ENCODE peak calls at places on chromosome X, in seven cellular contexts. Z is heart right ventricle, D is gastrocnemius medialis, W is NB4, T is psoas muscle, F is HCT116, Q is IMR-90. S is an unnamed sample.

GRCh38 chrX:23861215-23861896 is 46.4 kb downstream of the APOO start:
- DNase-seq in Z (no peak), D (no peak), W (peak; percentile 27), T (no peak), F (no peak), Q (no peak), S (no peak)

GRCh38 chrX:23662853-23663252 is 4.4 kb upstream of the PRDX4 start:
- DNase-seq in Z (no peak), D (no peak), W (no peak), T (no peak), F (no peak), Q (peak; percentile 86), S (peak; percentile 14)

GRCh38 chrX:10634681-10635161 is 14.3 kb upstream of the MID1 start:
- DNase-seq in Z (no peak), D (no peak), W (no peak), T (no peak), F (peak; percentile 81), Q (peak; percentile 94), S (peak; percentile 72)

GRCh38 chrX:14528629-14529287 is 578 bp upstream of the GLRA2 start:
- DNase-seq in Z (peak; percentile 20), D (no peak), W (peak; percentile 55), T (peak; percentile 11), F (peak; percentile 13), Q (peak; percentile 5), S (peak; percentile 17)

GRCh38 chrX:153966841-153967535 is 4.6 kb downstream of the HCFC1 start:
- DNase-seq in Z (no peak), D (no peak), W (no peak), T (no peak), F (no peak), Q (peak; percentile 43), S (no peak)

GRCh38 chrX:72308566-72309296 is 3.0 kb upstream of the CITED1 start:
- DNase-seq in Z (peak; percentile 48), D (no peak), W (peak; percentile 81), T (peak; percentile 61), F (peak; percentile 34), Q (peak; percentile 50), S (peak; percentile 68)

GRCh38 chrX:18792828-18793227 is 85.4 kb downstream of the PPEF1 start:
- DNase-seq in Z (no peak), D (no peak), W (no peak), T (no peak), F (no peak), Q (no peak), S (no peak)

GRCh38 chrX:154030266-154030665 is 10.6 kb upstream of the IRAK1 start:
- DNase-seq in Z (no peak), D (no peak), W (no peak), T (no peak), F (no peak), Q (no peak), S (no peak)

GRCh38 chrX:111585337-111585736 is 73.9 kb downstream of the SERTM2 start:
- DNase-seq in Z (no peak), D (no peak), W (no peak), T (no peak), F (no peak), Q (no peak), S (no peak)

GRCh38 chrX:148647666-148648065 is 147.2 kb downstream of the AFF2 start:
- DNase-seq in Z (no peak), D (no peak), W (peak; percentile 81), T (no peak), F (no peak), Q (no peak), S (no peak)

GRCh38 chrX:153900806-153901752 is 3.4 kb upstream of the AVPR2 start:
- DNase-seq in Z (peak; percentile 37), D (peak; percentile 31), W (peak; percentile 96), T (peak; percentile 58), F (no peak), Q (peak; percentile 87), S (peak; percentile 91)

GRCh38 chrX:148928803-148929202 is 428.4 kb downstream of the AFF2 start:
- DNase-seq in Z (no peak), D (no peak), W (peak; percentile 6), T (no peak), F (no peak), Q (peak; percentile 1), S (peak; percentile 33)

GRCh38 chrX:71111141-71111843 is at the start of gene IL2RG:
- DNase-seq in Z (no peak), D (no peak), W (peak; percentile 87), T (no peak), F (no peak), Q (no peak), S (no peak)

GRCh38 chrX:13898084-13898483 is 81.2 kb upstream of the GPM6B start:
- DNase-seq in Z (no peak), D (no peak), W (peak; percentile 44), T (no peak), F (no peak), Q (peak; percentile 22), S (no peak)

GRCh38 chrX:48540015-48540350 is 469 bp downstream of the TBC1D25 start:
- DNase-seq in Z (peak; percentile 29), D (no peak), W (no peak), T (no peak), F (peak; percentile 12), Q (peak; percentile 14), S (peak; percentile 51)

GRCh38 chrX:71579990-71580380 is 1.7 kb downstream of the GCNA start:
- DNase-seq in Z (no peak), D (no peak), W (no peak), T (no peak), F (no peak), Q (no peak), S (no peak)

GRCh38 chrX:55109304-55109703 is 20.5 kb downstream of the PAGE2 start:
- DNase-seq in Z (no peak), D (no peak), W (no peak), T (no peak), F (no peak), Q (no peak), S (no peak)

GRCh38 chrX:18874560-18875255 is 109.2 kb downstream of the PHKA2 start:
- DNase-seq in Z (no peak), D (no peak), W (no peak), T (no peak), F (no peak), Q (no peak), S (no peak)

GRCh38 chrX:129798456-129798855 is 18.7 kb downstream of the SASH3 start:
- DNase-seq in Z (no peak), D (no peak), W (no peak), T (no peak), F (no peak), Q (no peak), S (no peak)

GRCh38 chrX:142686206-142686605 is 339.5 kb upstream of the SPANXN4 start:
- DNase-seq in Z (no peak), D (no peak), W (no peak), T (no peak), F (no peak), Q (no peak), S (no peak)

GRCh38 chrX:153968754-153969124 is 2.9 kb downstream of the HCFC1 start:
- DNase-seq in Z (no peak), D (no peak), W (peak; percentile 74), T (peak; percentile 59), F (no peak), Q (no peak), S (no peak)

GRCh38 chrX:103405009-103405333 is 28.6 kb downstream of the BEX3 start:
- DNase-seq in Z (no peak), D (no peak), W (no peak), T (no peak), F (no peak), Q (no peak), S (no peak)

GRCh38 chrX:108257556-108257955 is 166.0 kb downstream of the ATG4A start:
- DNase-seq in Z (no peak), D (no peak), W (no peak), T (no peak), F (no peak), Q (no peak), S (no peak)
- TF ChIP-seq CTCF in Z (no peak), D (no peak), W (no peak), T (no peak), F (no peak), Q (no peak), S (no peak)

DNA sequence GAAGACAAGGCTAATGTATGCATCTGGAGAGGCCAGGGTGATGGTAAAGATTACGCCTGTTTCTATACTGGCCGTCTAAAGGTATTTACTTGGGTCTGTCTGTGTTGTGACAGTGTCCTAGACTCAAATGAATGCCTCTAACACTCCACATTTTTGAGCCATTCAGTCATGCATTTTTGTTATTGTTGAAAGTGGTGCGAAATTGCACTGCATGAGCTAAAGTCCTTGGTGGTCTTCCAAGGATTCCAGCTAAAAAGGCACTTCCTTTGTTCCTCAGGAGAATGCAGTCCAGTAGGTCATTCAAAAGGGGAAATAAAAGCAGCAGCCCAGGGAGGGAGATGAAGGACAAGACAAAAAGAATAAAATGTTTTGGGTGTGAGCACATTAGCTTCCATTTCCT is 3.0 kb downstream of the GPC4 start:
- DNase-seq in Z (no peak), D (no peak), W (no peak), T (no peak), F (no peak), Q (peak; percentile 13), S (peak; percentile 35)
- H3K4me3 ChIP-seq in Z (no peak overlapping the region), D (no peak overlapping the region), W (no peak overlapping the region), T (no peak overlapping the region), F (no peak overlapping the region), Q (no peak overlapping the region), S (no peak overlapping the region)

DNA sequence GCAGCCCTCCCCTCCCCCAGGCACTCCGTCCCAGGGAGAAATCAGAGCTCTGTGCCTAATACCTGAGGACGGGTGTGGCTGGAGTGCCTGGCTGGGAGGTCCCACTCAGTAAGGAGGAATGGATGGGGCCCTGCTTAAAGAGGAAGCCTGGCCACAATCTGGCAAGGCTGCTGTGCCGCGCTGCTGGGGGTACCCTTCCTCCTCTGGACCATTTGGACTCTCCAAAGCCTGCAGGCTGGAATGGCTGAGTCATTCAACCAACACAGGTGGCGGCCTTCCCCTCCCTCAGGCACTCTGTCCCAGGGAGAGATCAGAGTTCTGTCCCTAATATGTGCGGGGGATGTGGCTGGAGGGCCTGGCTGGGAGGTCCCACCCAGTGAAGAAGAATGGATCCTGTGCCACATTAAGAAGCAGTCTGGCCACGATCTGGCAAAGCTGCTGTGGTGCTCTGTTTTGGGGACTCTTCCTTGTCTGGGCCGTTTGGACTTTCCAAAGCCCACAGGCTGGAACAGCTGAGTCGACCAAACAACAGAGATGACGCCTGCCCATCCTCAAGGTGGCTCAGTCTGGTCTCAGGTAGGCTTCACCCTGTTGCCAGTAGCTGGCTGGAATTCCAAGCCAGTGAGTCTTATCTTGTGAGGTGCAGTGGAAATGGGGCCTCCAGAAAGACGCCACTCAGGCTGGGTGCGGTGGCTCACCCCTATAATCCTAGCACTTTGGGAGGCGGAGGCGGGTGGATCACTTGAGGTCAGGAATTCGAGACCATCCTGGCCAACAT is 127.3 kb upstream of the HUWE1 start:
- DNase-seq in Z (no peak), D (no peak), W (no peak), T (no peak), F (no peak), Q (no peak), S (no peak)
- TF ChIP-seq CTCF in Z (no peak), D (no peak), W (no peak), T (no peak), F (no peak), Q (no peak), S (no peak)

DNA sequence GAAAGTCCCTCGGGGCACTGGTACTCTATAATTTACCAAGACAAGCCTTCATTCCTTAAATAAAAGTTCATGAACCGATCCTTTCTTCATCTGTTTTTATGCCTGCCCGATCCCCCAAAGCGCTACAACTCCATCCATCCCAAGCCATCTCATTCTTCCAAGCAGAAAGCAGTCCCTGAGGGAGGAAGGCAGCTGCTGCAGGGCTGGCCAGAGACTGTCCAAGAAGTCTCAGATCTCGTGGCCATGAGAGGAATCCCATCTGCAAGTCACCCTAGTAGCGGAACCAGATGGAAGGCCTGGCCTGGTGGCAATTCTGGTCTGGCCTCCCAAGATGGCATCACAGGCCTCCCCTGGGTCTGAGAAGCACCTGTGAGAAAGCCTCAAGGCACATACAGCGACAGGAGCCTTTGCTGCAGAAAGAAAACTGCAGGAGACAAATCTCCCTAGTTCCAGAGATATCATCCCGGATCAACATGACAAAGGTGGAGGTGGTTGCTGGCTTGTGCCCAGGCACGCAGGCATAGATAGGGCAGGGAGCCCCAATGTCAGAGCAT is 93.7 kb downstream of the BCOR start:
- DNase-seq in Z (no peak), D (no peak), W (no peak), T (no peak), F (no peak), Q (no peak), S (no peak)
- H3K4me3 ChIP-seq in Z (no peak overlapping the region), D (no peak overlapping the region), W (no peak overlapping the region), T (no peak overlapping the region), F (no peak overlapping the region), Q (no peak overlapping the region), S (no peak overlapping the region)

S was measured in fibroblast of pulmonary artery.